ENCODE peak calls at places on chromosomes 6 and 20, in ten cellular contexts. One of them, this sample, is unnamed.

GRCh38 chr6:43911625-43912577 is 141.9 kb downstream of the VEGFA start:
- DNase-seq in skeletal muscle cell: no peak
- DNase-seq in BJ: no peak
- DNase-seq in activated CD8-positive, alpha-beta memory T cell treated with anti-CD3 and anti-CD28 coated beads for 4 hours: no peak
- DNase-seq in effector memory CD8-positive, alpha-beta T cell: no peak
- DNase-seq in iris pigment epithelial cell: no peak
- DNase-seq in HTR-8/SVneo: no peak
- DNase-seq in activated CD4-positive, alpha-beta T cell treated with anti-CD3 and anti-CD28 coated beads for 4 hours: no peak
- DNase-seq in stimulated activated CD4-positive, alpha-beta T cell treated with anti-CD3 and anti-CD28 coated beads, Interleukin-12 subunit alpha, Interleukin-12 subunit beta, amount 100 ng/mL, for 4 hours: no peak
- DNase-seq in CD4-positive, CD25-positive, alpha-beta regulatory T cell: no peak
- DNase-seq in this sample: no peak

GRCh38 chr20:25019381-25020155 is 27.0 kb upstream of the APMAP start:
- DNase-seq in iris pigment epithelial cell: no peak
- DNase-seq in HTR-8/SVneo: no peak
- DNase-seq in BJ: no peak
- DNase-seq in CD4-positive, CD25-positive, alpha-beta regulatory T cell: no peak
- DNase-seq in activated CD8-positive, alpha-beta memory T cell treated with anti-CD3 and anti-CD28 coated beads for 4 hours: no peak
- DNase-seq in activated CD4-positive, alpha-beta T cell treated with anti-CD3 and anti-CD28 coated beads for 4 hours: no peak
- DNase-seq in effector memory CD8-positive, alpha-beta T cell: no peak
- DNase-seq in skeletal muscle cell: no peak
- DNase-seq in stimulated activated CD4-positive, alpha-beta T cell treated with anti-CD3 and anti-CD28 coated beads, Interleukin-12 subunit alpha, Interleukin-12 subunit beta, amount 100 ng/mL, for 4 hours: no peak
- DNase-seq in this sample: no peak

GRCh38 chr20:56875052-56875663 is 246.1 kb downstream of the TFAP2C start:
- DNase-seq in stimulated activated CD4-positive, alpha-beta T cell treated with anti-CD3 and anti-CD28 coated beads, Interleukin-12 subunit alpha, Interleukin-12 subunit beta, amount 100 ng/mL, for 4 hours: no peak
- DNase-seq in activated CD4-positive, alpha-beta T cell treated with anti-CD3 and anti-CD28 coated beads for 4 hours: no peak
- DNase-seq in CD4-positive, CD25-positive, alpha-beta regulatory T cell: no peak
- DNase-seq in HTR-8/SVneo: peak
- DNase-seq in skeletal muscle cell: no peak
- DNase-seq in iris pigment epithelial cell: peak
- DNase-seq in activated CD8-positive, alpha-beta memory T cell treated with anti-CD3 and anti-CD28 coated beads for 4 hours: no peak
- DNase-seq in effector memory CD8-positive, alpha-beta T cell: no peak
- DNase-seq in BJ: peak
- DNase-seq in this sample: no peak

GRCh38 chr20:7841291-7841966 is 98.8 kb downstream of the HAO1 start:
- DNase-seq in effector memory CD8-positive, alpha-beta T cell: no peak
- DNase-seq in activated CD4-positive, alpha-beta T cell treated with anti-CD3 and anti-CD28 coated beads for 4 hours: no peak
- DNase-seq in activated CD8-positive, alpha-beta memory T cell treated with anti-CD3 and anti-CD28 coated beads for 4 hours: no peak
- DNase-seq in iris pigment epithelial cell: peak
- DNase-seq in stimulated activated CD4-positive, alpha-beta T cell treated with anti-CD3 and anti-CD28 coated beads, Interleukin-12 subunit alpha, Interleukin-12 subunit beta, amount 100 ng/mL, for 4 hours: no peak
- DNase-seq in skeletal muscle cell: peak
- DNase-seq in CD4-positive, CD25-positive, alpha-beta regulatory T cell: no peak
- DNase-seq in HTR-8/SVneo: no peak
- DNase-seq in BJ: no peak
- DNase-seq in this sample: no peak

GRCh38 chr6:134676307-134677281 is 273.3 kb downstream of the ALDH8A1 start:
- DNase-seq in effector memory CD8-positive, alpha-beta T cell: no peak
- DNase-seq in stimulated activated CD4-positive, alpha-beta T cell treated with anti-CD3 and anti-CD28 coated beads, Interleukin-12 subunit alpha, Interleukin-12 subunit beta, amount 100 ng/mL, for 4 hours: no peak
- DNase-seq in activated CD8-positive, alpha-beta memory T cell treated with anti-CD3 and anti-CD28 coated beads for 4 hours: no peak
- DNase-seq in skeletal muscle cell: peak
- DNase-seq in CD4-positive, CD25-positive, alpha-beta regulatory T cell: no peak
- DNase-seq in iris pigment epithelial cell: peak
- DNase-seq in HTR-8/SVneo: no peak
- DNase-seq in activated CD4-positive, alpha-beta T cell treated with anti-CD3 and anti-CD28 coated beads for 4 hours: no peak
- DNase-seq in BJ: no peak
- DNase-seq in this sample: no peak

GRCh38 chr20:56896447-56896846 is 267.3 kb downstream of the TFAP2C start:
- DNase-seq in effector memory CD8-positive, alpha-beta T cell: no peak
- DNase-seq in CD4-positive, CD25-positive, alpha-beta regulatory T cell: no peak
- DNase-seq in iris pigment epithelial cell: no peak
- DNase-seq in skeletal muscle cell: no peak
- DNase-seq in stimulated activated CD4-positive, alpha-beta T cell treated with anti-CD3 and anti-CD28 coated beads, Interleukin-12 subunit alpha, Interleukin-12 subunit beta, amount 100 ng/mL, for 4 hours: no peak
- DNase-seq in BJ: no peak
- DNase-seq in HTR-8/SVneo: no peak
- DNase-seq in activated CD4-positive, alpha-beta T cell treated with anti-CD3 and anti-CD28 coated beads for 4 hours: no peak
- DNase-seq in activated CD8-positive, alpha-beta memory T cell treated with anti-CD3 and anti-CD28 coated beads for 4 hours: no peak
- DNase-seq in this sample: no peak

GRCh38 chr20:40241944-40242343 is 447.1 kb downstream of the MAFB start:
- DNase-seq in iris pigment epithelial cell: no peak
- DNase-seq in CD4-positive, CD25-positive, alpha-beta regulatory T cell: no peak
- DNase-seq in effector memory CD8-positive, alpha-beta T cell: no peak
- DNase-seq in BJ: no peak
- DNase-seq in stimulated activated CD4-positive, alpha-beta T cell treated with anti-CD3 and anti-CD28 coated beads, Interleukin-12 subunit alpha, Interleukin-12 subunit beta, amount 100 ng/mL, for 4 hours: no peak
- DNase-seq in activated CD8-positive, alpha-beta memory T cell treated with anti-CD3 and anti-CD28 coated beads for 4 hours: no peak
- DNase-seq in skeletal muscle cell: no peak
- DNase-seq in HTR-8/SVneo: no peak
- DNase-seq in activated CD4-positive, alpha-beta T cell treated with anti-CD3 and anti-CD28 coated beads for 4 hours: no peak
- DNase-seq in this sample: no peak

GRCh38 chr6:134707342-134707982 is 242.4 kb downstream of the ALDH8A1 start:
- DNase-seq in activated CD4-positive, alpha-beta T cell treated with anti-CD3 and anti-CD28 coated beads for 4 hours: no peak
- DNase-seq in BJ: no peak
- DNase-seq in effector memory CD8-positive, alpha-beta T cell: no peak
- DNase-seq in iris pigment epithelial cell: peak
- DNase-seq in CD4-positive, CD25-positive, alpha-beta regulatory T cell: no peak
- DNase-seq in stimulated activated CD4-positive, alpha-beta T cell treated with anti-CD3 and anti-CD28 coated beads, Interleukin-12 subunit alpha, Interleukin-12 subunit beta, amount 100 ng/mL, for 4 hours: no peak
- DNase-seq in skeletal muscle cell: no peak
- DNase-seq in HTR-8/SVneo: no peak
- DNase-seq in activated CD8-positive, alpha-beta memory T cell treated with anti-CD3 and anti-CD28 coated beads for 4 hours: no peak
- DNase-seq in this sample: peak

GRCh38 chr6:30884521-30885480 is 482 bp downstream of the DDR1 start:
- DNase-seq in activated CD4-positive, alpha-beta T cell treated with anti-CD3 and anti-CD28 coated beads for 4 hours: peak
- DNase-seq in CD4-positive, CD25-positive, alpha-beta regulatory T cell: peak
- DNase-seq in BJ: no peak
- DNase-seq in activated CD8-positive, alpha-beta memory T cell treated with anti-CD3 and anti-CD28 coated beads for 4 hours: no peak
- DNase-seq in HTR-8/SVneo: no peak
- DNase-seq in effector memory CD8-positive, alpha-beta T cell: no peak
- DNase-seq in iris pigment epithelial cell: peak
- DNase-seq in skeletal muscle cell: no peak
- DNase-seq in stimulated activated CD4-positive, alpha-beta T cell treated with anti-CD3 and anti-CD28 coated beads, Interleukin-12 subunit alpha, Interleukin-12 subunit beta, amount 100 ng/mL, for 4 hours: peak
- DNase-seq in this sample: no peak

GRCh38 chr6:109263873-109264700 is 118.2 kb downstream of the CD164 start:
- DNase-seq in activated CD8-positive, alpha-beta memory T cell treated with anti-CD3 and anti-CD28 coated beads for 4 hours: no peak
- DNase-seq in HTR-8/SVneo: no peak
- DNase-seq in activated CD4-positive, alpha-beta T cell treated with anti-CD3 and anti-CD28 coated beads for 4 hours: no peak
- DNase-seq in CD4-positive, CD25-positive, alpha-beta regulatory T cell: no peak
- DNase-seq in iris pigment epithelial cell: no peak
- DNase-seq in skeletal muscle cell: no peak
- DNase-seq in effector memory CD8-positive, alpha-beta T cell: no peak
- DNase-seq in stimulated activated CD4-positive, alpha-beta T cell treated with anti-CD3 and anti-CD28 coated beads, Interleukin-12 subunit alpha, Interleukin-12 subunit beta, amount 100 ng/mL, for 4 hours: no peak
- DNase-seq in BJ: no peak
- DNase-seq in this sample: no peak

GRCh38 chr20:54980321-54980960 is 505.0 kb downstream of the DOK5 start:
- DNase-seq in BJ: no peak
- DNase-seq in effector memory CD8-positive, alpha-beta T cell: no peak
- DNase-seq in skeletal muscle cell: no peak
- DNase-seq in stimulated activated CD4-positive, alpha-beta T cell treated with anti-CD3 and anti-CD28 coated beads, Interleukin-12 subunit alpha, Interleukin-12 subunit beta, amount 100 ng/mL, for 4 hours: no peak
- DNase-seq in CD4-positive, CD25-positive, alpha-beta regulatory T cell: no peak
- DNase-seq in activated CD8-positive, alpha-beta memory T cell treated with anti-CD3 and anti-CD28 coated beads for 4 hours: no peak
- DNase-seq in activated CD4-positive, alpha-beta T cell treated with anti-CD3 and anti-CD28 coated beads for 4 hours: no peak
- DNase-seq in HTR-8/SVneo: no peak
- DNase-seq in iris pigment epithelial cell: peak
- DNase-seq in this sample: no peak